ENCODE peak calls at places on chromosomes 2 and 18, in five cellular contexts. T is 8988T, P is mesothelial cell of epicardium, N is GM23248, Y is GM13976. K is an unnamed sample.

GRCh38 chr2:31413876-31414550 is 529 bp downstream of the XDH start:
- DNase-seq in T (no peak), P (no peak), N (no peak), Y (no peak), K (no peak)

GRCh38 chr2:203993011-203993410 is 56.4 kb downstream of the ICOS start:
- DNase-seq in T (no peak), P (no peak), N (no peak), Y (no peak), K (no peak)

GRCh38 chr2:240387669-240388358 is 47.6 kb upstream of the GPC1 start:
- DNase-seq in T (peak; percentile 89), P (no peak), N (peak; percentile 93), Y (no peak), K (no peak)

GRCh38 chr2:190402986-190403385 is 5.2 kb upstream of the MFSD6 start:
- DNase-seq in T (no peak), P (no peak), N (no peak), Y (no peak), K (no peak)

GRCh38 chr2:150047731-150048130 is 439.7 kb downstream of the RND3 start:
- DNase-seq in T (no peak), P (no peak), N (peak; percentile 16), Y (no peak), K (no peak)

GRCh38 chr2:45132551-45132950 is 123.3 kb upstream of the SIX2 start:
- DNase-seq in T (no peak), P (no peak), N (no peak), Y (peak; percentile 23), K (no peak)

GRCh38 chr2:19575618-19576017 is 217.2 kb upstream of the OSR1 start:
- DNase-seq in T (no peak), P (no peak), N (peak; percentile 59), Y (no peak), K (no peak)

GRCh38 chr2:16644204-16644925 is 21.3 kb downstream of the CYRIA start:
- DNase-seq in T (no peak), P (no peak), N (peak; percentile 13), Y (no peak), K (no peak)

GRCh38 chr2:32918774-32919173 is 28.0 kb upstream of the LTBP1 start:
- DNase-seq in T (no peak), P (no peak), N (no peak), Y (no peak), K (no peak)

GRCh38 chr2:217813828-217814227 is 189.0 kb downstream of the TNS1 start:
- DNase-seq in T (no peak), P (no peak), N (no peak), Y (no peak), K (no peak)

GRCh38 chr2:37625781-37626548 is 45.5 kb downstream of the CDC42EP3 start:
- DNase-seq in T (no peak), P (no peak), N (peak; percentile 61), Y (no peak), K (no peak)

GRCh38 chr2:44291281-44292248 is 16.3 kb downstream of the SLC3A1 start:
- DNase-seq in T (peak; percentile 29), P (peak; percentile 22), N (peak; percentile 86), Y (no peak), K (peak; percentile 3)

GRCh38 chr2:84083984-84084383 is 375.1 kb downstream of the SUCLG1 start:
- DNase-seq in T (no peak), P (no peak), N (no peak), Y (no peak), K (no peak)

GRCh38 chr2:42047488-42048317 is at the start of gene PKDCC:
- DNase-seq in T (peak; percentile 98), P (peak; percentile 67), N (peak; percentile 86), Y (peak; percentile 90), K (no peak)

GRCh38 chr2:43021791-43022500 is 204.5 kb downstream of the ZFP36L2 start:
- DNase-seq in T (no peak), P (no peak), N (no peak), Y (no peak), K (no peak)

GRCh38 chr2:167753142-167753541 is 494.3 kb downstream of the STK39 start:
- DNase-seq in T (no peak), P (no peak), N (no peak), Y (no peak), K (no peak)

GRCh38 chr2:119491776-119492525 is 32.3 kb downstream of the SCTR start:
- DNase-seq in T (peak; percentile 71), P (no peak), N (peak; percentile 85), Y (no peak), K (no peak)

GRCh38 chr2:212428685-212429480 is 109.7 kb downstream of the ERBB4 start:
- DNase-seq in T (no peak), P (no peak), N (no peak), Y (no peak), K (no peak)

GRCh38 chr2:119377266-119377972 is 10.6 kb downstream of the DBI start:
- DNase-seq in T (no peak), P (no peak), N (no peak), Y (no peak), K (peak; percentile 83)

GRCh38 chr18:56861244-56861643 is 210.1 kb downstream of the WDR7 start:
- DNase-seq in T (no peak), P (no peak), N (no peak), Y (no peak), K (no peak)